ENCODE peak calls at places on chromosomes 16 and 17, in six cellular contexts. One of them, this sample, is unnamed.

GRCh38 chr17:48814504-48814903 is 2.5 kb downstream of the TTLL6 start:
- DNase-seq in esophagus muscularis mucosa: no peak
- DNase-seq in IMR-90: peak
- DNase-seq in A549: peak
- DNase-seq in pancreas: no peak
- DNase-seq in astrocyte of the cerebellum: no peak
- DNase-seq in this sample: peak

GRCh38 chr16:88681084-88681680 is 5.1 kb downstream of the SNAI3 start:
- DNase-seq in esophagus muscularis mucosa: no peak
- DNase-seq in IMR-90: no peak
- DNase-seq in A549: peak
- DNase-seq in pancreas: peak
- DNase-seq in astrocyte of the cerebellum: no peak
- DNase-seq in this sample: no peak

GRCh38 chr16:35732046-35732810 is 2272.8 kb downstream of the TP53TG3F start:
- DNase-seq in esophagus muscularis mucosa: peak
- DNase-seq in IMR-90: no peak
- DNase-seq in A549: no peak
- DNase-seq in pancreas: no peak
- DNase-seq in astrocyte of the cerebellum: no peak
- DNase-seq in this sample: no peak

GRCh38 chr16:81821422-81822128 is 42.5 kb downstream of the PLCG2 start:
- DNase-seq in esophagus muscularis mucosa: no peak
- DNase-seq in IMR-90: no peak
- DNase-seq in A549: no peak
- DNase-seq in pancreas: no peak
- DNase-seq in astrocyte of the cerebellum: no peak
- DNase-seq in this sample: no peak

GRCh38 chr16:87067890-87068289 is 249.3 kb downstream of the C16orf95 start:
- DNase-seq in esophagus muscularis mucosa: no peak
- DNase-seq in IMR-90: no peak
- DNase-seq in A549: no peak
- DNase-seq in pancreas: no peak
- DNase-seq in astrocyte of the cerebellum: no peak
- DNase-seq in this sample: no peak

GRCh38 chr17:68807998-68808772 is 147.0 kb downstream of the ABCA8 start:
- DNase-seq in esophagus muscularis mucosa: no peak
- DNase-seq in IMR-90: peak
- DNase-seq in A549: no peak
- DNase-seq in pancreas: no peak
- DNase-seq in astrocyte of the cerebellum: no peak
- DNase-seq in this sample: peak

GRCh38 chr16:561413-561794 is 1.2 kb downstream of the PRR35 start:
- DNase-seq in esophagus muscularis mucosa: no peak
- DNase-seq in IMR-90: no peak
- DNase-seq in A549: no peak
- DNase-seq in pancreas: no peak
- DNase-seq in astrocyte of the cerebellum: no peak
- DNase-seq in this sample: no peak

GRCh38 chr17:47949951-47950350 is 7.7 kb downstream of the PRR15L start:
- DNase-seq in esophagus muscularis mucosa: no peak
- DNase-seq in IMR-90: no peak
- DNase-seq in A549: no peak
- DNase-seq in pancreas: peak
- DNase-seq in astrocyte of the cerebellum: no peak
- DNase-seq in this sample: no peak

GRCh38 chr17:78365561-78366108 is 5.8 kb upstream of the SOCS3 start:
- DNase-seq in esophagus muscularis mucosa: no peak
- DNase-seq in IMR-90: no peak
- DNase-seq in A549: no peak
- DNase-seq in pancreas: no peak
- DNase-seq in astrocyte of the cerebellum: peak
- DNase-seq in this sample: no peak

GRCh38 chr16:87310610-87311009 is 6.6 kb downstream of the C16orf95 start:
- DNase-seq in esophagus muscularis mucosa: no peak
- DNase-seq in IMR-90: no peak
- DNase-seq in A549: no peak
- DNase-seq in pancreas: no peak
- DNase-seq in astrocyte of the cerebellum: no peak
- DNase-seq in this sample: no peak

GRCh38 chr16:47625115-47625567 is 164.0 kb downstream of the PHKB start:
- DNase-seq in esophagus muscularis mucosa: no peak
- DNase-seq in IMR-90: no peak
- DNase-seq in A549: no peak
- DNase-seq in pancreas: no peak
- DNase-seq in astrocyte of the cerebellum: no peak
- DNase-seq in this sample: no peak

GRCh38 chr16:67516296-67517177 is 12.1 kb upstream of the RIPOR1 start:
- DNase-seq in esophagus muscularis mucosa: peak
- DNase-seq in IMR-90: peak
- DNase-seq in A549: peak
- DNase-seq in pancreas: no peak
- DNase-seq in astrocyte of the cerebellum: no peak
- DNase-seq in this sample: peak

GRCh38 chr17:27158390-27158789 is 135.5 kb upstream of the WSB1 start:
- DNase-seq in esophagus muscularis mucosa: no peak
- DNase-seq in IMR-90: no peak
- DNase-seq in A549: no peak
- DNase-seq in pancreas: no peak
- DNase-seq in astrocyte of the cerebellum: no peak
- DNase-seq in this sample: no peak

GRCh38 chr16:72468582-72468981 is 296.6 kb upstream of the PMFBP1 start:
- DNase-seq in esophagus muscularis mucosa: no peak
- DNase-seq in IMR-90: peak
- DNase-seq in A549: no peak
- DNase-seq in pancreas: no peak
- DNase-seq in astrocyte of the cerebellum: no peak
- DNase-seq in this sample: no peak

GRCh38 chr17:19728114-19728495 is 11.7 kb upstream of the SLC47A2 start:
- DNase-seq in esophagus muscularis mucosa: peak
- DNase-seq in IMR-90: peak
- DNase-seq in A549: peak
- DNase-seq in pancreas: peak
- DNase-seq in astrocyte of the cerebellum: peak
- DNase-seq in this sample: peak

GRCh38 chr17:68627956-68628355 is 26.8 kb upstream of the FAM20A start:
- DNase-seq in esophagus muscularis mucosa: no peak
- DNase-seq in IMR-90: no peak
- DNase-seq in A549: no peak
- DNase-seq in pancreas: no peak
- DNase-seq in astrocyte of the cerebellum: no peak
- DNase-seq in this sample: no peak

GRCh38 chr16:86217891-86218270 is 292.4 kb upstream of the FOXF1 start:
- DNase-seq in esophagus muscularis mucosa: no peak
- DNase-seq in IMR-90: no peak
- DNase-seq in A549: no peak
- DNase-seq in pancreas: peak
- DNase-seq in astrocyte of the cerebellum: no peak
- DNase-seq in this sample: no peak

GRCh38 chr17:20066253-20066652 is 57.1 kb downstream of the SPECC1 start:
- DNase-seq in esophagus muscularis mucosa: no peak
- DNase-seq in IMR-90: peak
- DNase-seq in A549: peak
- DNase-seq in pancreas: peak
- DNase-seq in astrocyte of the cerebellum: peak
- DNase-seq in this sample: peak

GRCh38 chr17:50871369-50871768 is 5.2 kb upstream of the TOB1 start:
- DNase-seq in esophagus muscularis mucosa: no peak
- DNase-seq in IMR-90: no peak
- DNase-seq in A549: no peak
- DNase-seq in pancreas: no peak
- DNase-seq in astrocyte of the cerebellum: no peak
- DNase-seq in this sample: no peak

GRCh38 chr16:2910441-2910840 is 1.3 kb upstream of the FLYWCH1 start:
- DNase-seq in esophagus muscularis mucosa: no peak
- DNase-seq in IMR-90: peak
- DNase-seq in A549: no peak
- DNase-seq in pancreas: no peak
- DNase-seq in astrocyte of the cerebellum: no peak
- DNase-seq in this sample: peak

GRCh38 chr17:2244545-2245525 is 58.8 kb downstream of the SMG6 start:
- DNase-seq in esophagus muscularis mucosa: peak
- DNase-seq in IMR-90: peak
- DNase-seq in A549: peak
- DNase-seq in pancreas: peak
- DNase-seq in astrocyte of the cerebellum: peak
- DNase-seq in this sample: peak

GRCh38 chr17:29613856-29614255 is 8.9 kb downstream of the CORO6 start:
- DNase-seq in esophagus muscularis mucosa: no peak
- DNase-seq in IMR-90: no peak
- DNase-seq in A549: no peak
- DNase-seq in pancreas: peak
- DNase-seq in astrocyte of the cerebellum: no peak
- DNase-seq in this sample: no peak

GRCh38 chr17:29614345-29615047 is 8.2 kb downstream of the CORO6 start:
- DNase-seq in esophagus muscularis mucosa: no peak
- DNase-seq in IMR-90: no peak
- DNase-seq in A549: no peak
- DNase-seq in pancreas: peak
- DNase-seq in astrocyte of the cerebellum: no peak
- DNase-seq in this sample: no peak

GRCh38 chr17:29616300-29617048 is 6.2 kb downstream of the CORO6 start:
- DNase-seq in esophagus muscularis mucosa: no peak
- DNase-seq in IMR-90: no peak
- DNase-seq in A549: no peak
- DNase-seq in pancreas: peak
- DNase-seq in astrocyte of the cerebellum: no peak
- DNase-seq in this sample: no peak

GRCh38 chr17:29615492-29616299 is 7.0 kb downstream of the CORO6 start:
- DNase-seq in esophagus muscularis mucosa: peak
- DNase-seq in IMR-90: peak
- DNase-seq in A549: peak
- DNase-seq in pancreas: peak
- DNase-seq in astrocyte of the cerebellum: no peak
- DNase-seq in this sample: peak

GRCh38 chr17:29615048-29615385 is 7.7 kb downstream of the CORO6 start:
- DNase-seq in esophagus muscularis mucosa: no peak
- DNase-seq in IMR-90: no peak
- DNase-seq in A549: no peak
- DNase-seq in pancreas: no peak
- DNase-seq in astrocyte of the cerebellum: no peak
- DNase-seq in this sample: peak
- H3K4me3 ChIP-seq in esophagus muscularis mucosa: peak
- H3K4me3 ChIP-seq in IMR-90: no peak
- H3K4me3 ChIP-seq in A549: no peak
- H3K4me3 ChIP-seq in pancreas: no peak
- H3K4me3 ChIP-seq in astrocyte of the cerebellum: peak
- H3K4me3 ChIP-seq in this sample: peak

DNA sequence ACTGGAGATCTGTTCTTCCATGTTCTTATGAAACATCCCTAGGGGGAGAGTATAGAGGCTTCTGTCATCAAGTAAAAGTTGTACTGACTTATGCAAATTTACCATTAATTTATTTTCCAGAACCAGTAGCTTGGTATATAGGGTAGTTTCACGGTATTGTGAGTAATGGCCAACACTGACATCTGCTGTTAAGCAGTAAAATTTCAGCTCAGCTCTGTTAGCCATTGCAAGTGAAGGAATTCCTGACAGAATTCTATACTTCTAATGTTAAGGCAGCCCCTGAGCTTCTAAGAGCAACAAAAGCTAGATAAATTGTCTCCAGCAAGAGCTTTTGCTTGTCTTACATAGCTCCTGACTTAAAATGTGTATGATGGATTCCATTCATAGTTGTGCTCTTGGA is 613.5 kb upstream of the C16orf82 start:
- DNase-seq in esophagus muscularis mucosa: no peak
- DNase-seq in IMR-90: no peak
- DNase-seq in A549: no peak
- DNase-seq in pancreas: no peak
- DNase-seq in astrocyte of the cerebellum: no peak
- DNase-seq in this sample: no peak
- TF ChIP-seq CTCF in esophagus muscularis mucosa: no peak
- TF ChIP-seq CTCF in IMR-90: no peak
- TF ChIP-seq CTCF in A549: no peak
- TF ChIP-seq CTCF in pancreas: no peak
- TF ChIP-seq CTCF in astrocyte of the cerebellum: no peak
- TF ChIP-seq CTCF in this sample: no peak

GRCh38 chr17:4026255-4026654 is 62.0 kb upstream of the ATP2A3 start:
- DNase-seq in esophagus muscularis mucosa: no peak
- DNase-seq in IMR-90: no peak
- DNase-seq in A549: no peak
- DNase-seq in pancreas: no peak
- DNase-seq in astrocyte of the cerebellum: no peak
- DNase-seq in this sample: no peak

GRCh38 chr17:4032738-4033137 is 68.5 kb upstream of the ATP2A3 start:
- DNase-seq in esophagus muscularis mucosa: no peak
- DNase-seq in IMR-90: no peak
- DNase-seq in A549: no peak
- DNase-seq in pancreas: no peak
- DNase-seq in astrocyte of the cerebellum: no peak
- DNase-seq in this sample: no peak

GRCh38 chr17:4032245-4032644 is 68.0 kb upstream of the ATP2A3 start:
- DNase-seq in esophagus muscularis mucosa: no peak
- DNase-seq in IMR-90: no peak
- DNase-seq in A549: no peak
- DNase-seq in pancreas: no peak
- DNase-seq in astrocyte of the cerebellum: no peak
- DNase-seq in this sample: no peak

GRCh38 chr17:4023220-4023619 is 59.0 kb upstream of the ATP2A3 start:
- DNase-seq in esophagus muscularis mucosa: no peak
- DNase-seq in IMR-90: no peak
- DNase-seq in A549: no peak
- DNase-seq in pancreas: no peak
- DNase-seq in astrocyte of the cerebellum: no peak
- DNase-seq in this sample: no peak

GRCh38 chr17:4028436-4028835 is 64.2 kb upstream of the ATP2A3 start:
- DNase-seq in esophagus muscularis mucosa: no peak
- DNase-seq in IMR-90: no peak
- DNase-seq in A549: no peak
- DNase-seq in pancreas: no peak
- DNase-seq in astrocyte of the cerebellum: no peak
- DNase-seq in this sample: no peak
- H3K4me3 ChIP-seq in esophagus muscularis mucosa: no peak
- H3K4me3 ChIP-seq in IMR-90: no peak
- H3K4me3 ChIP-seq in A549: no peak
- H3K4me3 ChIP-seq in pancreas: no peak
- H3K4me3 ChIP-seq in astrocyte of the cerebellum: no peak
- H3K4me3 ChIP-seq in this sample: no peak

GRCh38 chr17:81528651-81529436 is 667 bp downstream of the FSCN2 start:
- DNase-seq in esophagus muscularis mucosa: no peak
- DNase-seq in IMR-90: no peak
- DNase-seq in A549: no peak
- DNase-seq in pancreas: peak
- DNase-seq in astrocyte of the cerebellum: no peak
- DNase-seq in this sample: no peak
- TF ChIP-seq CTCF in esophagus muscularis mucosa: no peak
- TF ChIP-seq CTCF in IMR-90: no peak
- TF ChIP-seq CTCF in A549: no peak
- TF ChIP-seq CTCF in pancreas: no peak
- TF ChIP-seq CTCF in astrocyte of the cerebellum: no peak
- TF ChIP-seq CTCF in this sample: no peak